ENCODE peak calls at places on chromosomes 3 and 15, in five cellular contexts. W is CD4-positive, alpha-beta T cell; T is central memory CD4-positive, alpha-beta T cell; X is KG1; E is uterus. D is an unnamed sample.

GRCh38 chr3:158991146-158991705 is 189.4 kb downstream of the MFSD1 start:
- DNase-seq in T (no peak), X (no peak), E (no peak), W (no peak), D (no peak)

GRCh38 chr3:171833775-171834460 is 9.2 kb upstream of the TMEM212 start:
- DNase-seq in T (no peak), E (no peak), W (no peak), X (no peak), D (no peak)

GRCh38 chr3:132538072-132538471 is 59.0 kb upstream of the ACKR4 start:
- DNase-seq in X (no peak), W (no peak), T (no peak), E (no peak), D (no peak)

GRCh38 chr3:193240436-193240849 is 579 bp upstream of the PLAAT1 start:
- DNase-seq in X (no peak), T (no peak), W (no peak), E (no peak), D (no peak)

GRCh38 chr3:151314132-151314531 is 2.5 kb downstream of the GPR87 start:
- DNase-seq in E (no peak), T (no peak), X (no peak), W (no peak), D (no peak)

GRCh38 chr3:31294430-31295149 is 238.1 kb upstream of the STT3B start:
- DNase-seq in E (no peak), T (no peak), X (no peak), W (no peak), D (no peak)

GRCh38 chr15:71314956-71315537 is 199.8 kb downstream of the THSD4 start:
- DNase-seq in X (no peak), E (no peak), W (no peak), T (no peak), D (no peak)

GRCh38 chr15:38050529-38050928 is 116.1 kb downstream of the TMCO5A start:
- DNase-seq in X (no peak), W (no peak), E (no peak), T (no peak), D (no peak)

GRCh38 chr3:123753321-123753720 is 130.8 kb downstream of the MYLK start:
- DNase-seq in W (no peak), T (no peak), E (no peak), X (no peak), D (no peak)